ENCODE peak calls at places on chromosomes 7 and 10, in ten cellular contexts. O is lung, H is left ventricle myocardium inferior, N is heart right ventricle, R is fibroblast of lung, U is hepatocyte, I is PC-9, C is Peyer's patch, Y is keratinocyte, D is astrocyte. P is an unnamed sample. For H3K4me1, the result is how much of the 10 kb centered on the place peaks cover.

GRCh38 chr7:2870471-2870941 is 26.4 kb upstream of the GNA12 start:
- DNase-seq in O (peak), H (peak), N (peak), R (peak), U (peak), I (peak), C (no peak), Y (peak), D (peak), P (peak)

GRCh38 chr7:46583606-46584005 is 662.5 kb upstream of the IGFBP3 start:
- DNase-seq in O (no peak), H (no peak), N (no peak), R (peak), U (no peak), I (peak), C (no peak), Y (no peak), D (peak), P (no peak)

GRCh38 chr7:149125189-149125863 is 798 bp downstream of the ZNF425 start:
- DNase-seq in O (peak), H (no peak), N (no peak), R (peak), U (no peak), I (no peak), C (no peak), Y (no peak), D (no peak), P (no peak)

GRCh38 chr7:1291846-1292765 is 59.4 kb downstream of the UNCX start:
- DNase-seq in O (no peak), H (no peak), N (no peak), R (no peak), U (no peak), I (no peak), C (no peak), Y (no peak), D (no peak), P (no peak)

GRCh38 chr7:67019562-67020390 is 23.1 kb downstream of the TYW1 start:
- DNase-seq in O (no peak), H (no peak), N (no peak), R (no peak), U (no peak), I (no peak), C (no peak), Y (no peak), D (peak), P (no peak)

GRCh38 chr10:33716461-33717267 is 382.2 kb upstream of the NRP1 start:
- DNase-seq in O (no peak), H (no peak), N (no peak), R (no peak), U (no peak), I (no peak), C (no peak), Y (no peak), D (no peak), P (no peak)

GRCh38 chr10:89207801-89208551 is 859 bp upstream of the CH25H start:
- DNase-seq in O (no peak), H (peak), N (peak), R (no peak), U (peak), I (no peak), C (peak), Y (no peak), D (no peak), P (no peak)

GRCh38 chr7:132516042-132516840 is 60.0 kb downstream of the PLXNA4 start:
- DNase-seq in O (no peak), H (no peak), N (no peak), R (peak), U (peak), I (no peak), C (no peak), Y (no peak), D (peak), P (no peak)

GRCh38 chr10:114638874-114639625 is 19.0 kb downstream of the ABLIM1 start:
- DNase-seq in O (no peak), H (no peak), N (no peak), R (peak), U (no peak), I (peak), C (no peak), Y (no peak), D (peak), P (no peak)

GRCh38 chr7:106736123-106736507 is 75.2 kb upstream of the CCDC71L start:
- DNase-seq in O (no peak), H (no peak), N (no peak), R (no peak), U (no peak), I (no peak), C (no peak), Y (no peak), D (no peak), P (no peak)

GRCh38 chr7:91565499-91566331 is 301.5 kb downstream of the FZD1 start:
- DNase-seq in O (no peak), H (no peak), N (no peak), R (peak), U (peak), I (no peak), C (no peak), Y (no peak), D (peak), P (peak)

GRCh38 chr7:99624487-99624886 is 7.7 kb downstream of the ZSCAN25 start:
- DNase-seq in O (no peak), H (no peak), N (no peak), R (no peak), U (no peak), I (no peak), C (no peak), Y (no peak), D (no peak), P (no peak)

GRCh38 chr7:109844362-109844761 is 1246.6 kb upstream of the LRRN3 start:
- DNase-seq in O (no peak), H (no peak), N (no peak), R (peak), U (peak), I (no peak), C (no peak), Y (no peak), D (no peak), P (no peak)

GRCh38 chr10:1739751-1740150 is 2.4 kb upstream of the ADARB2 start:
- DNase-seq in O (no peak), H (no peak), N (no peak), R (no peak), U (no peak), I (no peak), C (no peak), Y (no peak), D (no peak), P (no peak)

GRCh38 chr7:24891173-24891787 is 88.7 kb downstream of the OSBPL3 start:
- DNase-seq in O (no peak), H (no peak), N (no peak), R (no peak), U (no peak), I (no peak), C (no peak), Y (no peak), D (peak), P (no peak)

GRCh38 chr10:22570733-22571430 is 143.5 kb downstream of the PIP4K2A start:
- DNase-seq in O (no peak), H (no peak), N (no peak), R (no peak), U (no peak), I (no peak), C (no peak), Y (no peak), D (no peak), P (no peak)

GRCh38 chr10:71216363-71216695 is 4.0 kb downstream of the UNC5B start:
- DNase-seq in O (no peak), H (no peak), N (no peak), R (no peak), U (no peak), I (no peak), C (no peak), Y (no peak), D (no peak), P (peak)

GRCh38 chr7:22859676-22860290 is 37.1 kb upstream of the TOMM7 start:
- DNase-seq in O (no peak), H (no peak), N (no peak), R (no peak), U (no peak), I (no peak), C (no peak), Y (peak), D (peak), P (no peak)

GRCh38 chr10:3339121-3339520 is 166.5 kb upstream of the PITRM1 start:
- DNase-seq in O (no peak), H (no peak), N (no peak), R (no peak), U (no peak), I (no peak), C (no peak), Y (no peak), D (no peak), P (no peak)

GRCh38 chr7:156964971-156965370 is 15.5 kb downstream of the NOM1 start:
- DNase-seq in O (no peak), H (no peak), N (no peak), R (no peak), U (no peak), I (no peak), C (no peak), Y (no peak), D (no peak), P (no peak)

GRCh38 chr7:156968183-156968582 is 18.7 kb downstream of the NOM1 start:
- DNase-seq in O (no peak), H (no peak), N (no peak), R (no peak), U (no peak), I (no peak), C (no peak), Y (no peak), D (no peak), P (no peak)

GRCh38 chr7:156966387-156966786 is 16.9 kb downstream of the NOM1 start:
- DNase-seq in O (no peak), H (no peak), N (no peak), R (no peak), U (no peak), I (no peak), C (no peak), Y (no peak), D (no peak), P (no peak)

GRCh38 chr7:156975620-156976019 is 26.1 kb downstream of the NOM1 start:
- DNase-seq in O (no peak), H (no peak), N (no peak), R (no peak), U (no peak), I (no peak), C (no peak), Y (no peak), D (no peak), P (no peak)

DNA sequence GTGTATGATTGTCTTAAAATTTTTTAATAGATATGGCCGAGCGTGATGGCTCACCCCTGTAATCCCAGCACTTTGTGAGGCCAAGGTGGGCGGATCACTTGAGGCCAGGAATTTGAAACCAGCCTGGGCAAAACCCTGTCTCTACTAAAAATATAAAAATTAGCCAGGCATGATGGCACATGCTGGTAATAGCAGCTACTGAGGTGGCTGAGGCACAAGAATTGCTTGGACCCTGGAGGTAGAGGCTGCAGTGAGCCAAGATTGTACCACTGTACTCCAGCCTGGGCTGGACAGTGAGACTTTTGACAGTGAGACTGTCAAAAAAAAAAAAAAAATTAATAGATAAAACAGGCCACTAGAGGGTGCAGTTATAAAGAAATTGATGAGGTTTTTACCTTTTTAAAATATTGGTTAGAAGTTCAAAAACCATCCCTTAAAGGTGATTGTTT is 20.5 kb downstream of the NOM1 start:
- DNase-seq in O (no peak), H (no peak), N (no peak), R (peak), U (no peak), I (peak), C (no peak), Y (peak), D (no peak), P (no peak)
- TF ChIP-seq CTCF in O (no peak), H (peak), N (peak), R (no peak), U (peak), I (peak), C (peak), Y (peak), D (peak), P (peak)

DNA sequence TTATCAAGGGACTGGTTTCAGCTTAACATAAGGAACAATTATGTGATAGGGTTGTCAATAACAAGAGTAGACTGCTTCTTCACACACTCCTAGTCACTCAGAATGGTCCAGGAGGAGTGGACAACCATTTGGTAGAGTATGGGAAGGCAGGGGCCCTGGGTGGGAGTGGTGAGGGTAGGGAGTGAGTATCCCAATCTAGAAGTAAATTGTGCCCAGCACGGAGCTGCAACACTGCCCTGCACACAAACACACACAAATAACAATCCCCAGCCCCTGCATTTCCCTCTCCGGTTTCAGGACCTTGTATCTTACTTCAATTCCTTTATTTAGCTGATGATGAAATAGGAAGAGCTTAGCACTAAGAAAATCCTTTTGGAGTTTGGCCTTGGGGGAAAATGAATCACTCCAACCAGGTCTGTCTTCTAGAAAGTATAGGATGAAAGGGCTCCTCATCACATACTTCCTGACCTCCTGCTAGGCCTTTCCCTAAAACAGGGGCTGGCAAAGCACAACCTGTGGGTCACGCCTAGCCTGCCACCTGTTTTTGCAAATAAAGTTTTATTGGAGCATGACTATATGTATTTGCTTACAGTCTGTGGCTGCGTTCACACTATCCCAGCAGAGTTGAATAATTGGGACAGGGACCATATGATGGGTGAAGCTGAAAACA is 110.7 kb downstream of the EGFR start:
- DNase-seq in O (no peak), H (no peak), N (no peak), R (peak), U (no peak), I (peak), C (no peak), Y (no peak), D (peak), P (no peak)
- H3K4me1 ChIP-seq in O (under half), H (half or more), N (half or more), R (half or more), U (half or more), I (half or more), C (under half), Y (half or more), D (half or more), P (under half)

GRCh38 chr10:85319150-85319549 is 990.8 kb downstream of the CCSER2 start:
- DNase-seq in O (no peak), H (no peak), N (no peak), R (no peak), U (peak), I (no peak), C (no peak), Y (no peak), D (no peak), P (no peak)
- H3K4me3 ChIP-seq in O (no peak), H (no peak), N (no peak), R (no peak), U (no peak), I (no peak), C (no peak), Y (no peak), D (no peak), P (no peak)

DNA sequence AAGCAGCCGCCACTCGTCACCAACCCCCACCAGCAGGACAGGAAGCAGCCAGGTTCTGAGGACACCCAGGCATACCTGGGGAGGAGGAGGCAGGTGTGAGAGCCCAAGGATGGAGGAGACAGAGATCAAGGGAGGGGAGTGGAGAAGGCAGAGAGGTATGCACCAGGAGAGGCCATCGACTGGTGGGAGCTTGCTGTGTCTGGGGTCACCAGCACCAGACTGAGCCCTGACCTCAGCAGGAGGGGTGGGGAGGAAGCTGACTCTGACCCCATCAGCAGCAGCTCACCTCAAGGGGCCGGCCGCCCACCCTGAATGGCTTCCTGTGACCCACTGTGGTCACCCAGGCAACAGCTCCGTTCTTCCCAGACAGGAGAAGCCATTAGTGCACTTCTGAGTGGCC is 7.8 kb downstream of the VIPR2 start:
- DNase-seq in O (no peak), H (no peak), N (no peak), R (no peak), U (no peak), I (no peak), C (no peak), Y (no peak), D (no peak), P (peak)
- TF ChIP-seq CTCF in O (no peak), H (no peak), N (no peak), R (no peak), U (no peak), I (no peak), C (no peak), Y (no peak), D (no peak), P (no peak)

DNA sequence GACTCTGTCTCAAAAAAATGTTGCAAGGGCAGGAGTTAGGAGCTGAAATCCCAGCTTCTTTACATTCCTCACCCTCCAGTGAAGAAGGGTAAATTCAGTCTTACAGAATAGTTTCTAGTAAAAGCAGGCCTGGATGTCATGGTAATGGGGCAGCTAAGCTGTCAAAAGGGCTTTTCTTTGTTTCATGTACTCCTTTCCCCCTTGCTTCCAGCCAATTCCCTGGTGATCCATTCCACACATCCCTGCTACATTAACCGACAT is 36.1 kb downstream of the RHEB start:
- DNase-seq in O (no peak), H (no peak), N (no peak), R (no peak), U (no peak), I (no peak), C (no peak), Y (no peak), D (no peak), P (no peak)
- H3K4me1 ChIP-seq in O (under half), H (half or more), N (under half), R (under half), U (under half), I (under half), C (under half), Y (under half), D (under half), P (half or more)

GRCh38 chr7:139116999-139117398 is 7.5 kb upstream of the ZC3HAV1 start:
- DNase-seq in O (no peak), H (no peak), N (no peak), R (no peak), U (no peak), I (no peak), C (no peak), Y (no peak), D (no peak), P (no peak)

GRCh38 chr7:139118234-139118802 is 8.8 kb upstream of the ZC3HAV1 start:
- DNase-seq in O (no peak), H (no peak), N (no peak), R (peak), U (no peak), I (peak), C (no peak), Y (peak), D (peak), P (no peak)

GRCh38 chr7:139117599-139118233 is 8.2 kb upstream of the ZC3HAV1 start:
- DNase-seq in O (no peak), H (no peak), N (no peak), R (no peak), U (no peak), I (no peak), C (no peak), Y (no peak), D (no peak), P (no peak)

GRCh38 chr7:139119486-139119849 is 9.9 kb upstream of the ZC3HAV1 start:
- DNase-seq in O (no peak), H (no peak), N (no peak), R (no peak), U (no peak), I (no peak), C (no peak), Y (no peak), D (no peak), P (no peak)

DNA sequence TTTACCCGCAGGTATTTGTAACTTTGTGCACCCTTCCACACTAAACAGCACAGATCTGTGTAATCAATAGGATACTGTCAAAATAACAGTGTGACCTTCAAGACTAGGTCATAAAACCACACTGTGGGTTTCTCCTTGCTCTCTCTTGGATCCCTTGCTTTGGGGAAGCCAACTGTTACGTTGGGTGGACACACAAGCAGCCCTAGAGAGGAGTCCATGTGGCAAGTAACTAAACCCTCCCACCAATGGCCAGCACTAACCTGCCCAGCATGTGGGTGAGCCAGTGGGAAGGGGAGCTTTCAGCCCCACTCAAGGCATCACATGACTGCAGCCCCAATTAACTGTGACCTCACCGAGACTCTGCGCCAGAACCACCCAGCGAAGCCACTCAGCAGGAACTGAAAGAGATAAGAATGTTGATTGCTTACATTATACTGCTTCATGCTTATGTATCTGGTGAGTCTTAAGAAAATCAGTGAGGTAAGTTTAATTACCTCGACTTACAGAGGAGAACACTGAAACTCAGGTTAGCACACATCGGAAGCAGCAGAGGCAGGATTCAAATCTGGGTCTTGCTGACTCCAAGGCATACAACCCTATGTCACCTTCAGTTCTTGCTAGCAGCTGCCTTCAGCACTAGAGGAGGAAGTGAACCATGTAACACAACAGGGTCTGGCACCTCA is 9.4 kb upstream of the ZC3HAV1 start:
- DNase-seq in O (no peak), H (no peak), N (no peak), R (peak), U (peak), I (no peak), C (peak), Y (no peak), D (peak), P (no peak)
- H3K4me3 ChIP-seq in O (no peak), H (no peak), N (no peak), R (no peak), U (no peak), I (no peak), C (no peak), Y (no peak), D (no peak), P (no peak)

P was measured in stomach.